ENCODE peak calls at places on chromosomes 11 and 22, in four cellular contexts. E is HepG2, N is K562, R is GM12878. B is an unnamed sample.

GRCh38 chr22:36662981-36663380 is 40.6 kb downstream of the CACNG2 start:
- DNase-seq in R (no peak), N (no peak), E (no peak), B (no peak)

GRCh38 chr22:29269731-29270474 is 1.8 kb downstream of the EWSR1 start:
- DNase-seq in R (no peak), E (peak), N (no peak), B (no peak)

GRCh38 chr22:30235687-30236170 is 10.8 kb downstream of the LIF start:
- DNase-seq in E (no peak), N (no peak), R (no peak), B (no peak)

GRCh38 chr22:42427211-42427610 is 5.0 kb downstream of the NFAM1 start:
- DNase-seq in E (no peak), R (no peak), N (no peak), B (no peak)

GRCh38 chr22:50673231-50674126 is 856 bp downstream of the SHANK3 start:
- DNase-seq in E (no peak), R (no peak), N (peak), B (peak)

GRCh38 chr22:42863349-42863911 is 6.4 kb upstream of the ARFGAP3 start:
- DNase-seq in N (no peak), E (no peak), R (peak), B (no peak)

GRCh38 chr22:37641251-37641949 is 1.9 kb downstream of the SH3BP1 start:
- DNase-seq in N (no peak), R (no peak), E (no peak), B (no peak)

GRCh38 chr11:15114501-15115475 is at the start of gene INSC:
- DNase-seq in E (no peak), R (no peak), N (no peak), B (no peak)

GRCh38 chr11:105229257-105229656 is 89.7 kb upstream of the CARD18 start:
- DNase-seq in R (no peak), N (no peak), E (no peak), B (no peak)

GRCh38 chr22:42868751-42869251 is 11.7 kb upstream of the ARFGAP3 start:
- DNase-seq in R (no peak), N (no peak), E (no peak), B (no peak)

GRCh38 chr11:87235366-87235765 is 197.6 kb downstream of the TMEM135 start:
- DNase-seq in R (no peak), N (no peak), E (no peak), B (no peak)

GRCh38 chr11:100861221-100861620 is 174.1 kb downstream of the ARHGAP42 start:
- DNase-seq in R (no peak), E (no peak), N (peak), B (no peak)

GRCh38 chr11:34427171-34427805 is 11.4 kb upstream of the CAT start:
- DNase-seq in R (no peak), E (peak), N (no peak), B (peak)

GRCh38 chr11:93480756-93481155 is 62.4 kb downstream of the SMCO4 start:
- DNase-seq in R (no peak), E (no peak), N (no peak), B (no peak)

GRCh38 chr11:15141381-15141780 is 26.7 kb downstream of the INSC start:
- DNase-seq in E (no peak), R (no peak), N (no peak), B (no peak)

GRCh38 chr22:50695421-50696250 is 23.0 kb downstream of the SHANK3 start:
- DNase-seq in N (no peak), E (no peak), R (no peak), B (no peak)

GRCh38 chr11:122192634-122193245 is 76.7 kb upstream of the BLID start:
- DNase-seq in N (no peak), E (no peak), R (no peak), B (no peak)
- TF ChIP-seq FOXM1 in N (no peak), E (no peak), R (no peak), B (no peak)

DNA sequence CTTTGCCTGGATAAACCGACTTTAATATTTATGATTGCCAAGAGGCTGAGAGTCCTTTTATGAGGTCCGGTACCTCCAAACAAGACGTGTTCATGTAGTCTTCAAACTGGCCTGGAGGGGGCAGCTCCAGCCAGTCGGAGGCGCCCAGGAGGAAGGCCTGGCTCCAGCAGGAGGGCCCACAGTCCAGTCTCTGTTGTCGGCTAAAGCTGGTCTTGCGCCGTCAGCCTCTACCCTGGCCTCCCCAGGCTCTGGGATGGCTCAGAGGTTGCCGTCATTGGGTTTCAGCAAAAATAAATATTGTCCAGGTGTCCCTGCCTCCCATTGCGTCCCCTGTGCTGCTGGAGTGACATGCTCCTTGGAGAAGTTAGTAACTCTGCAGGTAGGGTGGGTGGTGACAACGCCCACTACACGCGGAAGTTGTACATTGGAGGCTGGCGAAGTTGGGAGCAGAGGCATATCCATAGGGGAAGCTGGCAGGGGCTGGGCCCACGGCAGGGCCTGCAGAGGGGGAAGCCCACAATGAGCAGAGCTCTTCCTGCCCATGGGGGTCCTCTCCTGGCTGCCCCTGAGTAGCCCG is 1.0 kb upstream of the SLC25A1 start:
- DNase-seq in R (peak), N (peak), E (peak), B (peak)
- TF ChIP-seq FOXK2 in R (no peak), N (no peak), E (no peak), B (no peak)

GRCh38 chr11:120142072-120142423 is 4.1 kb upstream of the TRIM29 start:
- DNase-seq in E (no peak), N (no peak), R (no peak), B (no peak)

GRCh38 chr11:120137611-120138521 is at the start of gene TRIM29:
- DNase-seq in R (no peak), E (no peak), N (no peak), B (no peak)

GRCh38 chr11:120137187-120137610 is 714 bp downstream of the TRIM29 start:
- DNase-seq in E (no peak), R (no peak), N (no peak), B (no peak)

GRCh38 chr11:120139316-120140069 is 1.6 kb upstream of the TRIM29 start:
- DNase-seq in E (no peak), R (no peak), N (no peak), B (no peak)

DNA sequence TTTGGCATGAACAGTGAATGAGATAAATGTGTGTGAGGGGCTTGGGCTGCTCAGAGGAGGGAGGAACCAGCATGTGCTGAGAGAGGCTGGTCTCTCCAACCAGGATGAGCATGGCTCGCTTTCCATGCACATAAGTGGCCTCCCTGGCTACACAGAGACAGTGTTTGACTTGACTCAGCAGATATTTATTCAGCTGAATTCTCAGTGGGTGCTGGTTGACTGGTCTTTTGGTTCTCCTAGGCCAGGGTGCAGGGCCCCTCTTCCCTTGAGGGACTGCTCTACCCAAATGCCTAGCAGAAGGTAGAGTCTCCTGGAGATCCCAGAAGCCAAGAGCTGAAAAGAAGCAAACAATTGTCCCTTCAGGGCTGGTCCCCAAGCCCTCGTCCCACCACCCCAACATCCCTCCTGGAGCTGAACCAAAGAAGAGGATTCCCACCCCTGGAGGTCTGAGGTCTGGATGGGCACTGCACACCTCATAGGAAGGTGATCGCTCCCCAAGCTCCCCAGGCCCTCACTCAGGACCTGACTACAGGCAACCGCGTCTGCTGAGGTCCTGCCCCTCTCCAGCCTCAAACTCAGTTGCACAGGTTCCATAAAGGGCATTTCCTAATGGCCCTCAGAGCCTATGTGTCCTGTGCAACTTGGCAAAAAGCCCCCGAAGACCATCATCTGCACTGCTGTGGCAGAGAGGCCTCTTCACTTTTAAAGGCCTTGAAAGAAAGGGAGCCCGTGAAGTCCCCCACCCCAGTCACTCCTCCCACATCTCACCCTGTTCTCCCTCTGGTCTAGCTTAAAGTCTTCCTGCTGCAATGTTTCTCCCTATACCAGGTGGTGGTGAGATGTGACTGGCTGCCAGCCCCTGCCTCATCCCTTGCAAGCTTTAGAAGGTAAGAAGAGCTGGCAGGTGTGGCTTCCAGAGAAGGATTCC is 3.5 kb upstream of the TRIM29 start:
- DNase-seq in R (no peak), E (no peak), N (no peak), B (no peak)
- TF ChIP-seq FOXM1 in R (no peak), E (no peak), N (no peak), B (no peak)

DNA sequence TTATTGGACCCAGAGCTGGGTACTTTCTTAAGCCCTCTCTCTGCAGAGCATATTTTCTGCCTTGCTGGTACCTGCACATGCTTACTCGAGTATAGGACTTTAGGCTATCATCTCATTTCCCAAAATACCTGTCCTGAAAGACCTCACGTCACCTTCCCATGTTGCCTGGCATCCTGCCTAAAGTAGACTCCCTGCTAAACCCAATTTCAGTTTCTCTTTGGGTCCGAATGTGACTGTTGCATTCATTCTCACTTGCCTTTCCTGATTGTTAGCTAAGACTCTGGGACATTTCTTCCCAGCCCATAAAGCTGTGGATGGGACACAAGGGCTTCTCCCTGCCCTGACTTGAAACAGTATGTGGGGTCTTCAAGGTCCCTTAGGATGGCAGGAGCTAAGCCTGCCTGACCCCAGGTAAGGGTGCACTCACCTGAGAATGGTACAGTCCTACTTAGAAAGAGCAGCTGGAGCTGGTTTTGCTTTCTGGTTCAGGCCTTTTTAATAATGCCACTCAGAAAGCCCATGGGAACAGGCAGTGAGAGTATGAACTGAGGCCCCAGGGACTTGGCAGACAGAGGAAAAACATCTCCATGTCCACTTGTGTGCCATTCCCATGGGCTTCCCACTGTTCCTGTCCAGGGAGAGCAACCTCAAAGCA is 12.9 kb downstream of the OR51E2 start:
- DNase-seq in E (no peak), N (no peak), R (no peak), B (no peak)
- TF ChIP-seq FOXK2 in E (no peak), N (no peak), R (no peak), B (no peak)

GRCh38 chr11:94706211-94706610 is 61.9 kb upstream of the AMOTL1 start:
- DNase-seq in E (no peak), N (no peak), R (no peak), B (no peak)

GRCh38 chr11:94702481-94702880 is 65.7 kb upstream of the AMOTL1 start:
- DNase-seq in R (no peak), N (no peak), E (no peak), B (no peak)

GRCh38 chr11:94705419-94705818 is 62.7 kb upstream of the AMOTL1 start:
- DNase-seq in E (no peak), R (no peak), N (no peak), B (no peak)

GRCh38 chr11:94700631-94701030 is 67.5 kb upstream of the AMOTL1 start:
- DNase-seq in N (no peak), R (no peak), E (no peak), B (no peak)
- TF ChIP-seq FOXM1 in N (no peak), R (no peak), E (no peak), B (no peak)

GRCh38 chr11:127471662-127472061 is 471.1 kb upstream of the KIRREL3 start:
- DNase-seq in R (no peak), N (no peak), E (no peak), B (peak)
- TF ChIP-seq FOXK2 in R (no peak), N (no peak), E (no peak), B (no peak)

GRCh38 chr11:76768091-76769047 is 14.8 kb upstream of the TSKU start:
- DNase-seq in N (no peak), R (no peak), E (peak), B (no peak)
- TF ChIP-seq FOXM1 in N (no peak), R (no peak), E (no peak), B (no peak)

GRCh38 chr11:67098799-67099198 is 20.3 kb upstream of the KDM2A start:
- DNase-seq in E (no peak), R (no peak), N (peak), B (no peak)

GRCh38 chr11:67095214-67095507 is 23.9 kb upstream of the KDM2A start:
- DNase-seq in E (no peak), R (no peak), N (no peak), B (no peak)

GRCh38 chr11:67102664-67103063 is 16.4 kb upstream of the KDM2A start:
- DNase-seq in N (no peak), E (no peak), R (no peak), B (no peak)

GRCh38 chr11:67099841-67100324 is 19.2 kb upstream of the KDM2A start:
- DNase-seq in N (no peak), R (peak), E (no peak), B (no peak)
- TF ChIP-seq FOXK2 in N (no peak), R (no peak), E (no peak), B (no peak)

GRCh38 chr11:102276302-102277182 is 40.7 kb upstream of the BIRC3 start:
- DNase-seq in R (no peak), N (no peak), E (no peak), B (no peak)
- TF ChIP-seq FOXM1 in R (no peak), N (no peak), E (no peak), B (no peak)

GRCh38 chr11:107044503-107044902 is 26.2 kb upstream of the GUCY1A2 start:
- DNase-seq in N (no peak), R (no peak), E (no peak), B (no peak)

GRCh38 chr11:107042748-107043147 is 24.5 kb upstream of the GUCY1A2 start:
- DNase-seq in N (no peak), E (no peak), R (no peak), B (no peak)

GRCh38 chr11:107040447-107041444 is 22.5 kb upstream of the GUCY1A2 start:
- DNase-seq in R (peak), N (no peak), E (no peak), B (no peak)

GRCh38 chr11:107043242-107043991 is 25.1 kb upstream of the GUCY1A2 start:
- DNase-seq in R (peak), N (no peak), E (no peak), B (no peak)
- TF ChIP-seq FOXK2 in R (no peak), N (no peak), E (no peak), B (no peak)

B was measured in HEK293T.